ENCODE peak calls at places on chromosomes 5 and 9, in ten cellular contexts. One of them, this sample, is unnamed.

GRCh38 chr9:104227108-104227507 is 133.0 kb downstream of the SMC2 start:
- DNase-seq in uterus: no peak
- DNase-seq in adrenal gland: no peak
- DNase-seq in left ventricle myocardium inferior: no peak
- DNase-seq in ovary: no peak
- DNase-seq in PC-9: no peak
- DNase-seq in CD8-positive, alpha-beta T cell: no peak
- DNase-seq in lung: no peak
- DNase-seq in aorta: no peak
- DNase-seq in Karpas-422: no peak
- DNase-seq in this sample: no peak

GRCh38 chr5:170612256-170612656 is 108.4 kb downstream of the KCNIP1 start:
- DNase-seq in adrenal gland: no peak
- DNase-seq in aorta: no peak
- DNase-seq in PC-9: no peak
- DNase-seq in left ventricle myocardium inferior: no peak
- DNase-seq in ovary: no peak
- DNase-seq in Karpas-422: no peak
- DNase-seq in CD8-positive, alpha-beta T cell: no peak
- DNase-seq in uterus: no peak
- DNase-seq in lung: no peak
- DNase-seq in this sample: no peak

GRCh38 chr5:20286512-20286911 is 298.5 kb upstream of the CDH18 start:
- DNase-seq in adrenal gland: no peak
- DNase-seq in Karpas-422: no peak
- DNase-seq in uterus: no peak
- DNase-seq in left ventricle myocardium inferior: no peak
- DNase-seq in lung: no peak
- DNase-seq in ovary: no peak
- DNase-seq in CD8-positive, alpha-beta T cell: no peak
- DNase-seq in PC-9: peak; percentile 65
- DNase-seq in aorta: no peak
- DNase-seq in this sample: no peak

GRCh38 chr9:107597743-107598217 is 108.2 kb upstream of the KLF4 start:
- DNase-seq in adrenal gland: no peak
- DNase-seq in PC-9: no peak
- DNase-seq in ovary: no peak
- DNase-seq in left ventricle myocardium inferior: no peak
- DNase-seq in lung: no peak
- DNase-seq in CD8-positive, alpha-beta T cell: no peak
- DNase-seq in aorta: no peak
- DNase-seq in Karpas-422: no peak
- DNase-seq in uterus: no peak
- DNase-seq in this sample: no peak

GRCh38 chr9:106769331-106769730 is 93.6 kb upstream of the ZNF462 start:
- DNase-seq in left ventricle myocardium inferior: no peak
- DNase-seq in uterus: no peak
- DNase-seq in aorta: no peak
- DNase-seq in PC-9: no peak
- DNase-seq in Karpas-422: no peak
- DNase-seq in CD8-positive, alpha-beta T cell: no peak
- DNase-seq in ovary: no peak
- DNase-seq in lung: no peak
- DNase-seq in adrenal gland: no peak
- DNase-seq in this sample: no peak

GRCh38 chr5:66741394-66741793 is 145.2 kb downstream of the MAST4 start:
- DNase-seq in ovary: no peak
- DNase-seq in aorta: no peak
- DNase-seq in PC-9: no peak
- DNase-seq in uterus: no peak
- DNase-seq in adrenal gland: no peak
- DNase-seq in lung: peak; percentile 65
- DNase-seq in left ventricle myocardium inferior: no peak
- DNase-seq in Karpas-422: no peak
- DNase-seq in CD8-positive, alpha-beta T cell: no peak
- DNase-seq in this sample: no peak

GRCh38 chr5:69493235-69493925 is 790 bp downstream of the OCLN start:
- DNase-seq in Karpas-422: no peak
- DNase-seq in ovary: no peak
- DNase-seq in CD8-positive, alpha-beta T cell: no peak
- DNase-seq in left ventricle myocardium inferior: no peak
- DNase-seq in adrenal gland: no peak
- DNase-seq in uterus: no peak
- DNase-seq in PC-9: peak; percentile 62
- DNase-seq in lung: peak; percentile 50
- DNase-seq in aorta: peak; percentile 48
- DNase-seq in this sample: peak; percentile 64

GRCh38 chr5:102628449-102629175 is 126.5 kb upstream of the PAM start:
- DNase-seq in aorta: no peak
- DNase-seq in PC-9: peak; percentile 85
- DNase-seq in uterus: no peak
- DNase-seq in adrenal gland: peak; percentile 72
- DNase-seq in CD8-positive, alpha-beta T cell: no peak
- DNase-seq in Karpas-422: no peak
- DNase-seq in lung: no peak
- DNase-seq in ovary: no peak
- DNase-seq in left ventricle myocardium inferior: no peak
- DNase-seq in this sample: no peak

GRCh38 chr9:79477241-79477830 is 94.4 kb upstream of the TLE4 start:
- DNase-seq in PC-9: no peak
- DNase-seq in aorta: no peak
- DNase-seq in left ventricle myocardium inferior: no peak
- DNase-seq in CD8-positive, alpha-beta T cell: no peak
- DNase-seq in Karpas-422: no peak
- DNase-seq in adrenal gland: no peak
- DNase-seq in lung: no peak
- DNase-seq in ovary: no peak
- DNase-seq in uterus: no peak
- DNase-seq in this sample: peak; percentile 36

GRCh38 chr9:72428329-72428728 is 63.3 kb upstream of the ZFAND5 start:
- DNase-seq in PC-9: no peak
- DNase-seq in lung: no peak
- DNase-seq in ovary: no peak
- DNase-seq in aorta: no peak
- DNase-seq in left ventricle myocardium inferior: no peak
- DNase-seq in uterus: no peak
- DNase-seq in adrenal gland: no peak
- DNase-seq in Karpas-422: no peak
- DNase-seq in CD8-positive, alpha-beta T cell: no peak
- DNase-seq in this sample: no peak

GRCh38 chr5:35135239-35135700 is 87.5 kb upstream of the AGXT2 start:
- DNase-seq in adrenal gland: no peak
- DNase-seq in PC-9: no peak
- DNase-seq in uterus: no peak
- DNase-seq in Karpas-422: no peak
- DNase-seq in lung: no peak
- DNase-seq in aorta: no peak
- DNase-seq in left ventricle myocardium inferior: no peak
- DNase-seq in ovary: no peak
- DNase-seq in CD8-positive, alpha-beta T cell: no peak
- DNase-seq in this sample: no peak

GRCh38 chr9:99134893-99135341 is 30.0 kb downstream of the TGFBR1 start:
- DNase-seq in ovary: no peak
- DNase-seq in left ventricle myocardium inferior: no peak
- DNase-seq in aorta: no peak
- DNase-seq in uterus: no peak
- DNase-seq in CD8-positive, alpha-beta T cell: no peak
- DNase-seq in lung: no peak
- DNase-seq in Karpas-422: no peak
- DNase-seq in PC-9: no peak
- DNase-seq in adrenal gland: no peak
- DNase-seq in this sample: no peak

GRCh38 chr5:153463806-153464205 is 26.7 kb upstream of the GRIA1 start:
- DNase-seq in left ventricle myocardium inferior: no peak
- DNase-seq in PC-9: no peak
- DNase-seq in Karpas-422: no peak
- DNase-seq in CD8-positive, alpha-beta T cell: no peak
- DNase-seq in adrenal gland: no peak
- DNase-seq in uterus: no peak
- DNase-seq in ovary: no peak
- DNase-seq in aorta: no peak
- DNase-seq in lung: no peak
- DNase-seq in this sample: peak; percentile 19

GRCh38 chr9:91001146-91001611 is 199.6 kb downstream of the SYK start:
- DNase-seq in ovary: no peak
- DNase-seq in aorta: no peak
- DNase-seq in lung: no peak
- DNase-seq in Karpas-422: no peak
- DNase-seq in uterus: no peak
- DNase-seq in left ventricle myocardium inferior: no peak
- DNase-seq in adrenal gland: peak; percentile 14
- DNase-seq in CD8-positive, alpha-beta T cell: no peak
- DNase-seq in PC-9: peak; percentile 94
- DNase-seq in this sample: no peak

GRCh38 chr5:14265574-14265973 is 122.4 kb downstream of the TRIO start:
- DNase-seq in aorta: no peak
- DNase-seq in adrenal gland: no peak
- DNase-seq in CD8-positive, alpha-beta T cell: no peak
- DNase-seq in left ventricle myocardium inferior: no peak
- DNase-seq in Karpas-422: no peak
- DNase-seq in uterus: no peak
- DNase-seq in PC-9: peak; percentile 98
- DNase-seq in ovary: no peak
- DNase-seq in lung: no peak
- DNase-seq in this sample: peak; percentile 77

GRCh38 chr5:96605144-96605543 is 57.0 kb upstream of the CAST start:
- DNase-seq in ovary: no peak
- DNase-seq in lung: no peak
- DNase-seq in adrenal gland: no peak
- DNase-seq in Karpas-422: no peak
- DNase-seq in PC-9: no peak
- DNase-seq in CD8-positive, alpha-beta T cell: no peak
- DNase-seq in uterus: no peak
- DNase-seq in aorta: no peak
- DNase-seq in left ventricle myocardium inferior: no peak
- DNase-seq in this sample: no peak

GRCh38 chr5:67855523-67855922 is 360.0 kb upstream of the PIK3R1 start:
- DNase-seq in lung: no peak
- DNase-seq in aorta: no peak
- DNase-seq in CD8-positive, alpha-beta T cell: no peak
- DNase-seq in uterus: no peak
- DNase-seq in adrenal gland: no peak
- DNase-seq in PC-9: no peak
- DNase-seq in Karpas-422: no peak
- DNase-seq in left ventricle myocardium inferior: no peak
- DNase-seq in ovary: no peak
- DNase-seq in this sample: no peak

GRCh38 chr9:108844856-108845255 is 10.9 kb downstream of the ACTL7B start:
- DNase-seq in aorta: no peak
- DNase-seq in lung: no peak
- DNase-seq in CD8-positive, alpha-beta T cell: no peak
- DNase-seq in PC-9: no peak
- DNase-seq in Karpas-422: no peak
- DNase-seq in adrenal gland: no peak
- DNase-seq in uterus: no peak
- DNase-seq in left ventricle myocardium inferior: no peak
- DNase-seq in ovary: no peak
- DNase-seq in this sample: no peak

GRCh38 chr9:89078860-89079259 is 87.6 kb downstream of the S1PR3 start:
- DNase-seq in aorta: no peak
- DNase-seq in Karpas-422: no peak
- DNase-seq in adrenal gland: peak; percentile 12
- DNase-seq in left ventricle myocardium inferior: no peak
- DNase-seq in CD8-positive, alpha-beta T cell: no peak
- DNase-seq in PC-9: no peak
- DNase-seq in uterus: no peak
- DNase-seq in lung: no peak
- DNase-seq in ovary: no peak
- DNase-seq in this sample: no peak

GRCh38 chr5:140243855-140244254 is 59.0 kb downstream of the PFDN1 start:
- DNase-seq in Karpas-422: no peak
- DNase-seq in left ventricle myocardium inferior: no peak
- DNase-seq in lung: no peak
- DNase-seq in ovary: no peak
- DNase-seq in uterus: no peak
- DNase-seq in PC-9: no peak
- DNase-seq in adrenal gland: no peak
- DNase-seq in CD8-positive, alpha-beta T cell: no peak
- DNase-seq in aorta: no peak
- DNase-seq in this sample: no peak

GRCh38 chr5:181259974-181260719 is 796 bp downstream of the TRIM52 start:
- DNase-seq in aorta: no peak
- DNase-seq in Karpas-422: peak; percentile 48
- DNase-seq in lung: no peak
- DNase-seq in CD8-positive, alpha-beta T cell: no peak
- DNase-seq in ovary: no peak
- DNase-seq in left ventricle myocardium inferior: no peak
- DNase-seq in uterus: no peak
- DNase-seq in adrenal gland: peak; percentile 42
- DNase-seq in PC-9: no peak
- DNase-seq in this sample: no peak

GRCh38 chr5:166373817-166374216 is 1917.6 kb upstream of the WWC1 start:
- DNase-seq in left ventricle myocardium inferior: no peak
- DNase-seq in ovary: no peak
- DNase-seq in Karpas-422: no peak
- DNase-seq in CD8-positive, alpha-beta T cell: no peak
- DNase-seq in uterus: no peak
- DNase-seq in adrenal gland: no peak
- DNase-seq in PC-9: no peak
- DNase-seq in aorta: no peak
- DNase-seq in lung: no peak
- DNase-seq in this sample: no peak
- H3K9me3 ChIP-seq in left ventricle myocardium inferior: peaks cover 6% of the 10 kb centered on the region
- H3K9me3 ChIP-seq in ovary: no peaks in the 10 kb centered on the region
- H3K9me3 ChIP-seq in Karpas-422: peaks cover 3% of the 10 kb centered on the region
- H3K9me3 ChIP-seq in CD8-positive, alpha-beta T cell: no peaks in the 10 kb centered on the region
- H3K9me3 ChIP-seq in uterus: no peaks in the 10 kb centered on the region
- H3K9me3 ChIP-seq in adrenal gland: no peaks in the 10 kb centered on the region
- H3K9me3 ChIP-seq in PC-9: no peaks in the 10 kb centered on the region
- H3K9me3 ChIP-seq in aorta: no peaks in the 10 kb centered on the region
- H3K9me3 ChIP-seq in lung: no peaks in the 10 kb centered on the region
- H3K9me3 ChIP-seq in this sample: no peaks in the 10 kb centered on the region

GRCh38 chr5:124825983-124826337 is 79.5 kb upstream of the ZNF608 start:
- DNase-seq in ovary: no peak
- DNase-seq in PC-9: no peak
- DNase-seq in left ventricle myocardium inferior: no peak
- DNase-seq in adrenal gland: no peak
- DNase-seq in aorta: no peak
- DNase-seq in Karpas-422: peak; percentile 60
- DNase-seq in CD8-positive, alpha-beta T cell: no peak
- DNase-seq in uterus: no peak
- DNase-seq in lung: no peak
- DNase-seq in this sample: no peak
- H3K4me3 ChIP-seq in ovary: no peak overlapping the region
- H3K4me3 ChIP-seq in PC-9: no peak overlapping the region
- H3K4me3 ChIP-seq in left ventricle myocardium inferior: no peak overlapping the region
- H3K4me3 ChIP-seq in adrenal gland: no peak overlapping the region
- H3K4me3 ChIP-seq in aorta: no peak overlapping the region
- H3K4me3 ChIP-seq in Karpas-422: no peak overlapping the region
- H3K4me3 ChIP-seq in CD8-positive, alpha-beta T cell: no peak overlapping the region
- H3K4me3 ChIP-seq in uterus: no peak overlapping the region
- H3K4me3 ChIP-seq in lung: no peak overlapping the region
- H3K4me3 ChIP-seq in this sample: no peak overlapping the region

GRCh38 chr5:41789434-41789833 is 80.8 kb downstream of the OXCT1 start:
- DNase-seq in left ventricle myocardium inferior: no peak
- DNase-seq in PC-9: no peak
- DNase-seq in Karpas-422: no peak
- DNase-seq in uterus: no peak
- DNase-seq in adrenal gland: no peak
- DNase-seq in lung: no peak
- DNase-seq in ovary: no peak
- DNase-seq in aorta: no peak
- DNase-seq in CD8-positive, alpha-beta T cell: no peak
- DNase-seq in this sample: no peak
- H3K9me3 ChIP-seq in left ventricle myocardium inferior: no peaks in the 10 kb centered on the region
- H3K9me3 ChIP-seq in PC-9: no peaks in the 10 kb centered on the region
- H3K9me3 ChIP-seq in Karpas-422: no peaks in the 10 kb centered on the region
- H3K9me3 ChIP-seq in uterus: no peaks in the 10 kb centered on the region
- H3K9me3 ChIP-seq in adrenal gland: no peaks in the 10 kb centered on the region
- H3K9me3 ChIP-seq in lung: no peaks in the 10 kb centered on the region
- H3K9me3 ChIP-seq in ovary: no peaks in the 10 kb centered on the region
- H3K9me3 ChIP-seq in aorta: no peaks in the 10 kb centered on the region
- H3K9me3 ChIP-seq in CD8-positive, alpha-beta T cell: no peaks in the 10 kb centered on the region
- H3K9me3 ChIP-seq in this sample: no peaks in the 10 kb centered on the region

GRCh38 chr5:179186801-179187200 is 126.6 kb downstream of the ZNF354C start:
- DNase-seq in adrenal gland: no peak
- DNase-seq in PC-9: no peak
- DNase-seq in uterus: no peak
- DNase-seq in aorta: no peak
- DNase-seq in CD8-positive, alpha-beta T cell: no peak
- DNase-seq in left ventricle myocardium inferior: no peak
- DNase-seq in Karpas-422: no peak
- DNase-seq in lung: no peak
- DNase-seq in ovary: no peak
- DNase-seq in this sample: no peak
- H3K4me3 ChIP-seq in adrenal gland: no peak overlapping the region
- H3K4me3 ChIP-seq in PC-9: no peak overlapping the region
- H3K4me3 ChIP-seq in uterus: no peak overlapping the region
- H3K4me3 ChIP-seq in aorta: no peak overlapping the region
- H3K4me3 ChIP-seq in CD8-positive, alpha-beta T cell: no peak overlapping the region
- H3K4me3 ChIP-seq in left ventricle myocardium inferior: no peak overlapping the region
- H3K4me3 ChIP-seq in Karpas-422: no peak overlapping the region
- H3K4me3 ChIP-seq in lung: no peak overlapping the region
- H3K4me3 ChIP-seq in ovary: no peak overlapping the region
- H3K4me3 ChIP-seq in this sample: no peak overlapping the region

This sample was measured in SJSA1.